ENCODE peak calls at places on chromosome 9, in five cellular contexts. S is fibroblast of the aortic adventitia, P is HFFc6, Y is HCT116, G is A549. O is an unnamed sample.

GRCh38 chr9:111078391-111079038 is 40.2 kb upstream of the LPAR1 start:
- DNase-seq in S (peak), P (no peak), Y (no peak), G (no peak), O (peak)

GRCh38 chr9:91807640-91808246 is 142.3 kb downstream of the ROR2 start:
- DNase-seq in S (no peak), P (no peak), Y (no peak), G (no peak), O (no peak)

GRCh38 chr9:109996936-109997580 is 210.9 kb downstream of the C9orf152 start:
- DNase-seq in S (no peak), P (no peak), Y (no peak), G (no peak), O (no peak)

GRCh38 chr9:132948482-132949050 is 4.2 kb upstream of the TSC1 start:
- DNase-seq in S (no peak), P (no peak), Y (no peak), G (no peak), O (no peak)

GRCh38 chr9:130711469-130711868 is 17.9 kb downstream of the EXOSC2 start:
- DNase-seq in S (no peak), P (no peak), Y (no peak), G (no peak), O (no peak)

GRCh38 chr9:32378496-32378895 is 5.9 kb upstream of the ACO1 start:
- DNase-seq in S (peak), P (peak), Y (peak), G (peak), O (no peak)

GRCh38 chr9:134139081-134139480 is 3.2 kb downstream of the WDR5 start:
- DNase-seq in S (peak), P (peak), Y (no peak), G (no peak), O (no peak)

GRCh38 chr9:4147476-4148214 is 152.2 kb downstream of the GLIS3 start:
- DNase-seq in S (no peak), P (no peak), Y (no peak), G (peak), O (no peak)

GRCh38 chr9:132268725-132269352 is 85.9 kb downstream of the SETX start:
- DNase-seq in S (peak), P (peak), Y (peak), G (peak), O (no peak)

GRCh38 chr9:73548201-73548600 is 396.5 kb downstream of the ANXA1 start:
- DNase-seq in S (no peak), P (no peak), Y (no peak), G (no peak), O (no peak)

GRCh38 chr9:117377046-117377445 is 37.8 kb downstream of the ASTN2 start:
- DNase-seq in S (no peak), P (no peak), Y (no peak), G (no peak), O (no peak)

GRCh38 chr9:68595868-68596267 is 55.2 kb upstream of the TMEM252 start:
- DNase-seq in S (no peak), P (no peak), Y (no peak), G (no peak), O (no peak)

GRCh38 chr9:2134391-2134790 is 119.2 kb downstream of the SMARCA2 start:
- DNase-seq in S (peak), P (no peak), Y (no peak), G (no peak), O (no peak)

GRCh38 chr9:116741742-116742141 is 54.6 kb downstream of the TRIM32 start:
- DNase-seq in S (no peak), P (no peak), Y (no peak), G (no peak), O (no peak)

GRCh38 chr9:99130069-99130468 is 25.2 kb downstream of the TGFBR1 start:
- DNase-seq in S (no peak), P (no peak), Y (no peak), G (no peak), O (no peak)

GRCh38 chr9:110578575-110578895 is 1.0 kb downstream of the SVEP1 start:
- DNase-seq in S (no peak), P (no peak), Y (no peak), G (no peak), O (no peak)

GRCh38 chr9:110842169-110842568 is 173.6 kb downstream of the MUSK start:
- DNase-seq in S (no peak), P (no peak), Y (peak), G (no peak), O (no peak)

GRCh38 chr9:69433968-69434367 is 109.0 kb downstream of the ENTREP1 start:
- DNase-seq in S (no peak), P (no peak), Y (no peak), G (no peak), O (no peak)

GRCh38 chr9:95458666-95459065 is 58.1 kb downstream of the PTCH1 start:
- DNase-seq in S (no peak), P (no peak), Y (no peak), G (no peak), O (no peak)

GRCh38 chr9:130862747-130863146 is 27.7 kb downstream of the ABL1 start:
- DNase-seq in S (no peak), P (no peak), Y (no peak), G (no peak), O (no peak)

GRCh38 chr9:116855881-116856662 is 169.0 kb downstream of the TRIM32 start:
- DNase-seq in S (peak), P (no peak), Y (no peak), G (no peak), O (no peak)

GRCh38 chr9:98359569-98359968 is 104.1 kb upstream of the TBC1D2 start:
- DNase-seq in S (no peak), P (no peak), Y (no peak), G (no peak), O (no peak)

GRCh38 chr9:83511051-83511450 is 27.1 kb downstream of the FRMD3 start:
- DNase-seq in S (peak), P (peak), Y (no peak), G (no peak), O (peak)

GRCh38 chr9:19371942-19372341 is 8.1 kb downstream of the RPS6 start:
- DNase-seq in S (no peak), P (no peak), Y (no peak), G (no peak), O (no peak)

GRCh38 chr9:4297795-4298254 is 2.0 kb downstream of the GLIS3 start:
- DNase-seq in S (peak), P (peak), Y (no peak), G (peak), O (peak)

GRCh38 chr9:130920762-130921482 is 18.1 kb downstream of the FIBCD1 start:
- DNase-seq in S (no peak), P (no peak), Y (no peak), G (no peak), O (no peak)

GRCh38 chr9:71719585-71719984 is 48.7 kb downstream of the CEMIP2 start:
- DNase-seq in S (peak), P (peak), Y (no peak), G (no peak), O (no peak)

DNA sequence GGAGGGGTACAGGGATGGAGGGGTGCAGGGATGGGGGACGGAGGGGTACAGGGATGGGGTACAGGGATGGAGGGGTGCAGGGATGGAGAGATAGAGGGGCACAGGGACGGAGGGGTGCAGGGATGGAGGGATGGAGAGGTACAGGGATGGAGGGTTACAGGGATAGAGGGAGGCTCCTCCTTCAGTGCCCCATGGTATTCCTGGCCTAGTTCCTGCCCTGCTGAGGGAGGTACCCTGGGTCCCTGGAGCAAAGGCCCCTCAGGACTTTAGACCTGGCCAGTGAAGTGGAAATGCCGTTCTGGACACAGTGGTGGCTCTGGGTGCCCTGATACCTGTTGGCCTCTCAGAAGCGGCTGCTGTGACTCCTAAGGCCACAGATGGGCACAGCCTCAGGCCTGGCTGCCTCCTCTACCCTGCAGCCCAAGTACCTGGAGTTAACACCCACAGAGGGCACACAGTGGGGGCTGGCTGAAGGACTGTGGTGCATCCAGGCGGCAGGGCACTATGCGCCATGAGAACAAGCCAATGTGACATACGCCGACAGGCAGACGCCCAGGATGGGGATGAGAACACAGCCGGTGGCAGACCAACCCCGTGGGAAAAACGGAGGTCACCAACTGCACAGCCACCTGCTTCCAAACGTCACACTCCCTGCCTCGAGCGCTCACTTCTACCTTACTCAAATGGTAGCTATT is 8.4 kb downstream of the PTGES2 start:
- DNase-seq in S (no peak), P (no peak), Y (no peak), G (no peak), O (peak)
- TF ChIP-seq CTCF in S (no peak), P (no peak), Y (no peak), G (no peak), O (no peak)

GRCh38 chr9:128657796-128658195 is 1.1 kb upstream of the DYNC2I2 start:
- DNase-seq in S (no peak), P (no peak), Y (no peak), G (no peak), O (no peak)

GRCh38 chr9:128654481-128654880 is 2.2 kb downstream of the DYNC2I2 start:
- DNase-seq in S (no peak), P (no peak), Y (no peak), G (no peak), O (no peak)

GRCh38 chr9:128657344-128657704 is 677 bp upstream of the DYNC2I2 start:
- DNase-seq in S (no peak), P (no peak), Y (no peak), G (no peak), O (no peak)

GRCh38 chr9:128653941-128654340 is 2.7 kb downstream of the DYNC2I2 start:
- DNase-seq in S (no peak), P (no peak), Y (no peak), G (no peak), O (no peak)

DNA sequence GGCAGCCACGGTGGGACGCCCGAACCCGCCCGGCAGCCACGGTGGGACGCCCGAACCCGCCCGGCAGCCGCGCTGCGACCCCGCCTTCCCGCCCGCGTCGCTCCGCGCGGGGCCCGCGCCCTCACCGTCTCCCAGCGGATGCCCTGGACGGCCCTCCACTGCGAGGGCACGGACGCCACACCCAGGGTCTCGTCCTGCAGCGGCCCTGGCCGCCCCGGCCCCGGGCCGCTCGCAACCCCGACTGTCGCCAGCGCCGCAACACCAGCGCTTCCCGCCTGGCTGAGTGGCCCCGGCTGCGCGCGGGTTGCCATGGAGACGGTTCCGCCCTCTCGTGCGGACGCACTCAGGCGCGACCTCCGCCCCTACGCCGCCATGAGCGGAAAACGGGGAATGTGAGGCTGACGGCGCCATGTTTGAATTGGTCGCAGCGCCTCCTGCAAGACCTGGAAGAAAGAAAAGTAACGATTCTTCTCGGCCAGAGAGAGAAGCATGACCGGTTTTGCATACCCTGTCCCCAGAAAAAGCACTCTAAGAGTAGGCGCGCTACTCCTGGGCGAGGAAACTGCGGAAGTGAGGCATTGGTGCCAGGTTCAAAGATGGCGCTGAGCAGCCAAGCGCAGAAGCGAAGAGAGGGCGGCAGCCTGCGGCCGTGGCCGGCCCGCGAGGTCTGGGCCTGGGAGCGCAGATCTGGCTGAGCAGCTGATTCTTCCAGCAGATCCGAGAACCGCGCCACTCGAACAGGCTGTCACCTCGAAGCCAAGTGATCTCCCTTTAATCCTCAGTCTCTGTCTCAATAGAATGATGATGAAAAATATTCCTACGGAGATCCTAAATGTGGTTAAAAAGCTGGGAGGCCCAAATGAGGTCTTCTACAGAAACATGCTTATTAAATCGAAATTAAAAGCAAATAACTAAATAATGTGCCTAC is at the start of gene DYNC2I2:
- DNase-seq in S (peak), P (peak), Y (peak), G (peak), O (peak)
- TF ChIP-seq CTCF in S (no peak), P (peak), Y (no peak), G (no peak), O (no peak)

DNA sequence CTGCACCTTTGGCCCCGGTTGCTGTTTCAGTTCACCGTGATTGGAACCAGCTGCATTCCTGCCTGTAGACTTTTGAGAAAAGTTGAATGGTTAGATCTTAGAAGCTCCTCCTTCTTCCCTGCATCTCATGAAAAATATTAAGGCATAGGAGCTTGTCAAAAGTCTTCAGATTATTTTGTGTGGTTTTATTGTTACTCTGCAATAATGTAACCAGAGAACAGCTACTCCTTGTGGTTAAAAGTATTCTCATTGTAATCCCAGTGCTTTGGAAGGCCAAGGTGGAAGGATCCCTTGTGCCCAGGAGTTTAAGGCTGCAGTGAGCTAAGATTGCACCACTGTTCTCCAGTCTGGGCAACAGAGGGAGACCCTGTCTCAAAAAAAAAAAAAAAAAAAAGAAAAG is 3.3 kb upstream of the SLC2A8 start:
- DNase-seq in S (peak), P (peak), Y (no peak), G (no peak), O (no peak)
- TF ChIP-seq CTCF in S (peak), P (peak), Y (no peak), G (no peak), O (no peak)

DNA sequence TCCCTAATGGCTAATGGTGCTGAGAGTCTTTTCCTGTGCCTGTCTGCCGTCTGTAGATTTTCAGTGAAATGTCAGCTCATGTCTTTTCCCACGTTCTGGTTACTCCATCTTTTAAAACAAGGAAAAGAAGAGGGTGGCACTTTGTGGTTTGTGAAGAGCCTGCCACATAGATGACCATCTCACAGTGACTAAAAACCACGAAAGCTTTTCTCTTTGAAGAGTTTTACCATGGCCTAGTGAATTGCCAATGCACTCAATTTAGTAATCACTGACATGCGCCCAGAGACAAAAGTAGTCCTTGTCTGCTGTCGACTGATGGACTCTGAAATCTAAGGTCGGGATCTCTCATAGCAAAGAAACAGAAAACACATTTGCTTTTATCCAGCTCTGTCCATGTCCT is 50.4 kb downstream of the SPATA31C2 start:
- DNase-seq in S (no peak), P (no peak), Y (no peak), G (no peak), O (no peak)
- TF ChIP-seq CTCF in S (no peak), P (no peak), Y (no peak), G (no peak), O (no peak)

O was measured in CD14-positive monocyte.